ENCODE peak calls at places on chromosome 15, in five cellular contexts. A, N, J, Q and H are unnamed samples.

GRCh38 chr15:76987896-76988860 is 6.7 kb upstream of the PSTPIP1 start:
- DNase-seq in A (no peak), J (peak), Q (peak), N (no peak), H (no peak)

GRCh38 chr15:71571641-71572040 is 238.7 kb upstream of the NR2E3 start:
- DNase-seq in A (no peak), Q (no peak), N (no peak), J (no peak), H (no peak)

GRCh38 chr15:32718082-32718821 is 448 bp downstream of the GREM1 start:
- DNase-seq in A (peak), J (peak), Q (peak), N (peak), H (peak)

GRCh38 chr15:69603369-69604049 is 150.9 kb downstream of the RPLP1 start:
- DNase-seq in A (no peak), J (no peak), N (no peak), Q (no peak), H (no peak)

GRCh38 chr15:31254431-31255175 is 72.0 kb upstream of the KLF13 start:
- DNase-seq in N (peak), J (no peak), Q (peak), A (peak), H (no peak)

GRCh38 chr15:26631894-26632293 is 141.0 kb downstream of the GABRB3 start:
- DNase-seq in J (no peak), N (no peak), A (no peak), Q (no peak), H (no peak)

GRCh38 chr15:25701716-25702465 is 161.2 kb downstream of the ATP10A start:
- DNase-seq in J (no peak), N (no peak), A (peak), Q (no peak), H (no peak)

GRCh38 chr15:85414037-85414436 is 33.6 kb downstream of the AKAP13 start:
- DNase-seq in Q (no peak), N (no peak), A (no peak), J (no peak), H (no peak)

GRCh38 chr15:48720646-48721045 is 75.1 kb upstream of the FBN1 start:
- DNase-seq in J (no peak), N (peak), Q (no peak), A (no peak), H (no peak)

GRCh38 chr15:48330855-48331795 is at the start of gene DUT:
- DNase-seq in A (peak), N (peak), J (peak), Q (peak), H (peak)

GRCh38 chr15:77384086-77384485 is 35.8 kb downstream of the PEAK1 start:
- DNase-seq in N (no peak), A (no peak), Q (no peak), J (no peak), H (no peak)

GRCh38 chr15:72184165-72184811 is 13.3 kb downstream of the GRAMD2A start:
- DNase-seq in Q (peak), A (peak), N (peak), J (no peak), H (no peak)

GRCh38 chr15:64010719-64011118 is 35.6 kb downstream of the DAPK2 start:
- DNase-seq in A (peak), N (peak), J (peak), Q (peak), H (peak)

GRCh38 chr15:75107905-75108838 is 84.8 kb downstream of the PPCDC start:
- DNase-seq in J (peak), N (peak), Q (peak), A (peak), H (peak)

GRCh38 chr15:34297059-34297458 is 40.5 kb downstream of the SLC12A6 start:
- DNase-seq in N (no peak), A (peak), J (no peak), Q (no peak), H (peak)

GRCh38 chr15:72866086-72866646 is 82.6 kb upstream of the ADPGK start:
- DNase-seq in Q (no peak), J (no peak), A (no peak), N (no peak), H (no peak)

GRCh38 chr15:63191895-63192603 is 2.6 kb downstream of the RAB8B start:
- DNase-seq in N (peak), Q (peak), J (peak), A (no peak), H (no peak)

GRCh38 chr15:48393650-48394049 is 62.4 kb downstream of the DUT start:
- DNase-seq in A (peak), N (peak), Q (peak), J (no peak), H (no peak)

GRCh38 chr15:84749111-84749991 is 959 bp downstream of the ZNF592 start:
- DNase-seq in N (peak), J (peak), Q (peak), A (no peak), H (peak)

GRCh38 chr15:63764124-63764827 is 69.5 kb downstream of the HERC1 start:
- DNase-seq in J (no peak), A (no peak), Q (no peak), N (no peak), H (no peak)

GRCh38 chr15:39447431-39447830 is 133.4 kb upstream of the THBS1 start:
- DNase-seq in N (peak), Q (no peak), A (no peak), J (no peak), H (no peak)

GRCh38 chr15:75578206-75578947 is 738 bp downstream of the PTPN9 start:
- DNase-seq in A (no peak), N (peak), Q (peak), J (peak), H (peak)

GRCh38 chr15:77419050-77419835 is 661 bp downstream of the PEAK1 start:
- DNase-seq in J (peak), N (peak), A (peak), Q (peak), H (peak)

GRCh38 chr15:69535101-69535638 is 82.6 kb downstream of the RPLP1 start:
- DNase-seq in J (no peak), Q (no peak), N (peak), A (peak), H (no peak)

GRCh38 chr15:44082558-44083151 is 112.4 kb downstream of the FRMD5 start:
- DNase-seq in Q (no peak), N (peak), J (no peak), A (peak), H (no peak)

GRCh38 chr15:31296304-31297220 is 30.1 kb upstream of the KLF13 start:
- DNase-seq in N (peak), J (no peak), Q (peak), A (no peak), H (no peak)

GRCh38 chr15:90762109-90762508 is 45.0 kb downstream of the BLM start:
- DNase-seq in Q (peak), N (peak), A (peak), J (no peak), H (peak)

GRCh38 chr15:58535337-58535736 is 103.5 kb downstream of the LIPC start:
- DNase-seq in Q (no peak), N (no peak), J (no peak), A (no peak), H (no peak)

GRCh38 chr15:31308185-31308639 is 18.4 kb upstream of the KLF13 start:
- DNase-seq in N (no peak), Q (no peak), A (no peak), J (peak), H (no peak)

GRCh38 chr15:97929456-97930229 is 30.9 kb upstream of the ARRDC4 start:
- DNase-seq in J (no peak), Q (no peak), A (no peak), N (no peak), H (no peak)
- H3K4me3 ChIP-seq in J (no peak), Q (no peak), A (no peak), N (no peak), H (no peak)

GRCh38 chr15:37773111-37773860 is 161.2 kb upstream of the TMCO5A start:
- DNase-seq in J (no peak), Q (no peak), A (peak), N (peak), H (no peak)
- H3K4me3 ChIP-seq in J (no peak), Q (no peak), A (no peak), N (no peak), H (no peak)

GRCh38 chr15:67094001-67094826 is 28.8 kb downstream of the SMAD3 start:
- DNase-seq in A (no peak), Q (no peak), N (no peak), J (no peak), H (no peak)

GRCh38 chr15:67091073-67091965 is 25.9 kb downstream of the SMAD3 start:
- DNase-seq in A (peak), J (peak), N (peak), Q (peak), H (no peak)

GRCh38 chr15:67093146-67093874 is 27.9 kb downstream of the SMAD3 start:
- DNase-seq in Q (peak), N (no peak), A (no peak), J (peak), H (no peak)

GRCh38 chr15:67091966-67092677 is 26.7 kb downstream of the SMAD3 start:
- DNase-seq in N (no peak), Q (no peak), J (no peak), A (no peak), H (no peak)

DNA sequence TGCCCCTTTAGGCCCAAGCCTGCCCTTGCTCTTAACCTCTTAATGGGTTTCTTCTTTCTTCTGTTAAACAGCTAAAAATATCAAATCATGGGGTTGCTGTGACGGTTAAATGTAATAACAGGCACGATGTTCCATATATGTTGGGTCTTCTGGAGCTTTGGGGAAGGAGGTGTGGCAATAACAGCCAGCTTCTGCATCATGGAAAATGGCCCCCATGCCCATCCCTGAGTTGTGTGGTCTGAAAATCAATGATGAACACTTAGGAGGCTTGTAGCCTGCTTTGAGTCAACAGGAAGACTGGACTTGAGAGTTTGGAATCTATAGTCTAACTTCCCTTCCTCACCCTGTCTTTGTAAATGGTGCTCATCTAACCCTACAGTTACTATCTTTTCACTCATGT is 27.3 kb downstream of the SMAD3 start:
- DNase-seq in Q (no peak), N (no peak), A (no peak), J (no peak), H (no peak)
- H3K4me3 ChIP-seq in Q (no peak), N (no peak), A (no peak), J (no peak), H (no peak)

GRCh38 chr15:57324590-57324890 is 51.8 kb upstream of the CGNL1 start:
- DNase-seq in Q (no peak), J (no peak), N (no peak), A (no peak), H (no peak)

GRCh38 chr15:57323299-57323805 is 53.0 kb upstream of the CGNL1 start:
- DNase-seq in A (no peak), J (no peak), Q (no peak), N (no peak), H (no peak)

GRCh38 chr15:57326196-57326595 is 50.1 kb upstream of the CGNL1 start:
- DNase-seq in N (no peak), A (no peak), Q (no peak), J (no peak), H (no peak)

GRCh38 chr15:57323806-57324589 is 52.3 kb upstream of the CGNL1 start:
- DNase-seq in Q (peak), A (peak), N (peak), J (peak), H (peak)

GRCh38 chr15:57324944-57325679 is 51.2 kb upstream of the CGNL1 start:
- DNase-seq in N (no peak), Q (no peak), J (no peak), A (no peak), H (no peak)
- H3K4me3 ChIP-seq in N (no peak), Q (no peak), J (no peak), A (no peak), H (no peak)

DNA sequence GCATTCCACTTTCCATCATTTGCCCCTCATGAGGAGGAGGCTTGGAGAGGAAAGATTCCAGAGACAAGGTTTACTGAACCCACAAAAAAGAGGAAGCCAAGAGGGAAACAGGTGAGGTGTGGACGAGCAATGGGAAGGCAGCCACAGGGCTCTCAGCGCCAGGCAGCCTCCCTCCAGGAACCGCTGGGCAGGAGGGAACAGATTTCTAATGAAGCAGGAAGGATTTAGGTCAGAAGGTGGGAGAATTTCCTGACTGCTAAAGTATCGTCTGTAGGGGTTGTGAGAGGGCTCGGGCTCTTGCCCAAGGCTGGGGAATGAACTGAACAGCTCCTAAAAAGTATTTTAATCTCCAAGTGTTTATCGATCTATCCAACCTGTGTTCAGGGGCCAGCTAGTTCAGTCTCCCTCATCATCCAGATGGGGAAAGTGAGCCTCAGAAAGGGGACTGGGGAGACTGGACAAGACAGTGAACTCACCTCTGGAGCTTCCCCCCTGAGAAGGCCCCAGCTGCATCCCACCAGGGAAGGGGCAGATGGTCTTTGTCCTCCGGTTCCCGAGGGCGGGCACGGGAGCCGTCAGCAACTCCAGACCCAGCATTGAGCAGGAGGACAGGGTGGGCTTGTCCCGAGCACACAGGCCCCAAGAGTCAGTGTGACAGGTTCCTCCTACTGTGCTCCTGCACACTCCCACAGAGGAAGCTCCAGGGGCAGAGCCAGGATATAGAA is 10.5 kb downstream of the LOXL1 start:
- DNase-seq in Q (no peak), J (no peak), A (no peak), N (no peak), H (no peak)
- H3K4me3 ChIP-seq in Q (no peak), J (no peak), A (no peak), N (no peak), H (no peak)

DNA sequence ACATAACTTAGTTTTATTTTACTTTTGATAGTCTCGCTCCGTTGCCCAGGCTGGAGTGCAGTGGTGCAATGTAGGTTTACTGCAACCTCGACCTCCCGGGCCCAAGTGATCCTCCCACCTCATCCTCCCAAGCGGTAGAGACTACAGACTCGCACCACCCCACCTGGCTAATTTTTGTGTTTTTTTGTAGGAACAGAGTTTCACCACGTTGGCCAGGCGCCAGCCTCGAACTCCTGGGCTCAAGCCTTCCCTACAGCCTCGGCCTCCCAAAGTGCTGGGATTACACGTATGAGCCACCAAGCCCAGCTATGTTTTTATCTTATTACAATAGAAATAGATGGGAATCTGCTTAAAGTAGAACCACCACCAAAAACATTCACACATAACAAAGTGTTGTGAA is 2.9 kb downstream of the RNU5A-1 start:
- DNase-seq in J (no peak), A (no peak), Q (no peak), N (no peak), H (no peak)
- H3K4me3 ChIP-seq in J (no peak), A (no peak), Q (no peak), N (no peak), H (no peak)

DNA sequence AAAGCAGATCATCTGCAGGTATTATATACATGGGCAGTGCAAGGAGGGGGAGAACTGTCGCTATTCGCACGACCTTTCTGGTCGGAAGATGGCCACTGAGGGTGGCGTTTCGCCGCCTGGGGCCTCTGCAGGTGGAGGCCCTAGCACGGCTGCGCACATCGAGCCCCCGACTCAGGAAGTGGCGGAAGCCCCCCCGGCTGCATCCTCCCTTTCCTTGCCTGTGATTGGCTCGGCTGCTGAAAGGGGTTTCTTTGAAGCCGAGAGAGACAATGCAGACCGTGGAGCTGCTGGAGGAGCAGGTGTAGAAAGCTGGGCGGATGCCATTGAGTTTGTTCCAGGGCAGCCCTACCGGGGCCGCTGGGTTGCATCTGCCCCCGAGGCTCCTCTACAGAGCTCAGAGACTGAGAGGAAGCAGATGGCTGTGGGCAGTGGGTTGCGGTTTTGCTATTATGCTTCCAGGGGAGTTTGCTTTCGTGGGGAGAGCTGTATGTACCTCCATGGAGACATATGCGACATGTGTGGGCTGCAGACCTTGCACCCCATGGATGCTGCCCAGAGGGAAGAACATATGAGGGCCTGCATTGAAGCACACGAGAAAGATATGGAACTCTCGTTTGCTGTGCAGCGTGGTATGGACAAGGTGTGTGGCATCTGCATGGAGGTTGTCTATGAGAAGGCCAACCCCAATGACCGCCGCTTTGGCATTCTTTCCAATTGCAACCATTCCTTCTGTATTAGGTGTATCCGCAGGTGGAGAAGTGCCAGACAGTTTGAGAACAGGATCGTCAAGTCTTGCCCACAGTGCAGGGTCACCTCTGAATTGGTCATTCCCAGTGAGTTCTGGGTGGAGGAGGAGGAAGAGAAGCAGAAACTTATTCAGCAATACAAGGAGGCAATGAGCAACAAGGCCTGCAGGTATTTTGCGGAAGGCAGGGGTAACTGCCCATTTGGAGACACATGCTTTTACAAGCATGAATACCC is 886 bp downstream of the MKRN3 start:
- DNase-seq in Q (no peak), A (peak), N (no peak), J (no peak), H (no peak)
- H3K4me3 ChIP-seq in Q (no peak), A (peak), N (peak), J (no peak), H (no peak)

GRCh38 chr15:88605507-88606436 is 15.4 kb upstream of the AEN start:
- DNase-seq in J (no peak), N (peak), A (peak), Q (no peak), H (peak)
- H3K4me3 ChIP-seq in J (no peak), N (no peak), A (no peak), Q (no peak), H (no peak)

GRCh38 chr15:96322401-96323249 is 7.9 kb upstream of the NR2F2 start:
- DNase-seq in Q (no peak), A (peak), N (peak), J (no peak), H (no peak)

GRCh38 chr15:96321422-96322391 is 8.8 kb upstream of the NR2F2 start:
- DNase-seq in J (no peak), Q (no peak), A (peak), N (peak), H (peak)

GRCh38 chr15:96324192-96324895 is 6.2 kb upstream of the NR2F2 start:
- DNase-seq in N (peak), A (peak), Q (no peak), J (no peak), H (no peak)

GRCh38 chr15:96324900-96325299 is 5.6 kb upstream of the NR2F2 start:
- DNase-seq in N (peak), J (no peak), A (no peak), Q (no peak), H (no peak)

GRCh38 chr15:96323250-96324162 is 7.0 kb upstream of the NR2F2 start:
- DNase-seq in Q (no peak), N (no peak), J (no peak), A (peak), H (no peak)
- H3K4me3 ChIP-seq in Q (no peak), N (peak), J (no peak), A (peak), H (no peak)